ENCODE peak calls at places on chromosomes 6 and 20, in six cellular contexts. One of them, this sample, is unnamed.

GRCh38 chr20:31576751-31577150 is 28.3 kb upstream of the ID1 start:
- DNase-seq in AG09309: no peak
- DNase-seq in endodermal cell: no peak
- DNase-seq in mucosa of descending colon: no peak
- DNase-seq in right atrium auricular region: no peak
- DNase-seq in AG04450: no peak
- DNase-seq in this sample: no peak

GRCh38 chr20:60961551-60961950 is 290.5 kb upstream of the CDH4 start:
- DNase-seq in AG09309: no peak
- DNase-seq in endodermal cell: peak; percentile 17
- DNase-seq in mucosa of descending colon: no peak
- DNase-seq in right atrium auricular region: no peak
- DNase-seq in AG04450: no peak
- DNase-seq in this sample: no peak

GRCh38 chr6:15089569-15090144 is 156.2 kb upstream of the JARID2 start:
- DNase-seq in AG09309: no peak
- DNase-seq in endodermal cell: no peak
- DNase-seq in mucosa of descending colon: peak; percentile 67
- DNase-seq in right atrium auricular region: no peak
- DNase-seq in AG04450: no peak
- DNase-seq in this sample: no peak

GRCh38 chr6:842141-842540 is 149.2 kb upstream of the EXOC2 start:
- DNase-seq in AG09309: no peak
- DNase-seq in endodermal cell: no peak
- DNase-seq in mucosa of descending colon: no peak
- DNase-seq in right atrium auricular region: no peak
- DNase-seq in AG04450: no peak
- DNase-seq in this sample: no peak

GRCh38 chr6:134373282-134373922 is 55.5 kb upstream of the SGK1 start:
- DNase-seq in AG09309: peak; percentile 73
- DNase-seq in endodermal cell: no peak
- DNase-seq in mucosa of descending colon: no peak
- DNase-seq in right atrium auricular region: peak; percentile 83
- DNase-seq in AG04450: peak; percentile 63
- DNase-seq in this sample: peak; percentile 91

GRCh38 chr6:147141690-147142308 is 62.4 kb upstream of the STXBP5 start:
- DNase-seq in AG09309: no peak
- DNase-seq in endodermal cell: no peak
- DNase-seq in mucosa of descending colon: no peak
- DNase-seq in right atrium auricular region: no peak
- DNase-seq in AG04450: no peak
- DNase-seq in this sample: peak; percentile 47

GRCh38 chr20:17822039-17822438 is 122.3 kb downstream of the BANF2 start:
- DNase-seq in AG09309: peak; percentile 59
- DNase-seq in endodermal cell: no peak
- DNase-seq in mucosa of descending colon: no peak
- DNase-seq in right atrium auricular region: no peak
- DNase-seq in AG04450: peak; percentile 70
- DNase-seq in this sample: peak; percentile 78

GRCh38 chr6:63897459-63897858 is 261.9 kb downstream of the PHF3 start:
- DNase-seq in AG09309: no peak
- DNase-seq in endodermal cell: no peak
- DNase-seq in mucosa of descending colon: no peak
- DNase-seq in right atrium auricular region: no peak
- DNase-seq in AG04450: peak; percentile 48
- DNase-seq in this sample: peak; percentile 16

GRCh38 chr6:23526519-23526918 is 599.5 kb upstream of the NRSN1 start:
- DNase-seq in AG09309: no peak
- DNase-seq in endodermal cell: no peak
- DNase-seq in mucosa of descending colon: no peak
- DNase-seq in right atrium auricular region: no peak
- DNase-seq in AG04450: no peak
- DNase-seq in this sample: peak; percentile 9

GRCh38 chr20:62744761-62745160 is 36.1 kb downstream of the NTSR1 start:
- DNase-seq in AG09309: no peak
- DNase-seq in endodermal cell: no peak
- DNase-seq in mucosa of descending colon: peak; percentile 25
- DNase-seq in right atrium auricular region: no peak
- DNase-seq in AG04450: no peak
- DNase-seq in this sample: no peak

GRCh38 chr6:97653076-97653475 is 370.1 kb upstream of the MMS22L start:
- DNase-seq in AG09309: no peak
- DNase-seq in endodermal cell: no peak
- DNase-seq in mucosa of descending colon: no peak
- DNase-seq in right atrium auricular region: no peak
- DNase-seq in AG04450: no peak
- DNase-seq in this sample: no peak

GRCh38 chr6:20286968-20287565 is 74.8 kb upstream of the MBOAT1 start:
- DNase-seq in AG09309: no peak
- DNase-seq in endodermal cell: no peak
- DNase-seq in mucosa of descending colon: no peak
- DNase-seq in right atrium auricular region: no peak
- DNase-seq in AG04450: no peak
- DNase-seq in this sample: no peak

GRCh38 chr20:34473262-34473883 is 42.8 kb upstream of the DYNLRB1 start:
- DNase-seq in AG09309: peak; percentile 24
- DNase-seq in endodermal cell: peak; percentile 87
- DNase-seq in mucosa of descending colon: no peak
- DNase-seq in right atrium auricular region: no peak
- DNase-seq in AG04450: no peak
- DNase-seq in this sample: peak; percentile 35

GRCh38 chr6:150301871-150302800 is 66.7 kb upstream of the IYD start:
- DNase-seq in AG09309: no peak
- DNase-seq in endodermal cell: no peak
- DNase-seq in mucosa of descending colon: no peak
- DNase-seq in right atrium auricular region: no peak
- DNase-seq in AG04450: no peak
- DNase-seq in this sample: peak; percentile 55

GRCh38 chr20:23226612-23227265 is 123.9 kb upstream of the NXT1 start:
- DNase-seq in AG09309: no peak
- DNase-seq in endodermal cell: no peak
- DNase-seq in mucosa of descending colon: no peak
- DNase-seq in right atrium auricular region: no peak
- DNase-seq in AG04450: no peak
- DNase-seq in this sample: no peak

GRCh38 chr6:10237284-10238043 is 177.4 kb downstream of the TFAP2A start:
- DNase-seq in AG09309: no peak
- DNase-seq in endodermal cell: no peak
- DNase-seq in mucosa of descending colon: peak; percentile 47
- DNase-seq in right atrium auricular region: no peak
- DNase-seq in AG04450: no peak
- DNase-seq in this sample: no peak

GRCh38 chr6:33075568-33076405 is at the start of gene HLA-DPB1:
- DNase-seq in AG09309: peak; percentile 4
- DNase-seq in endodermal cell: no peak
- DNase-seq in mucosa of descending colon: no peak
- DNase-seq in right atrium auricular region: no peak
- DNase-seq in AG04450: no peak
- DNase-seq in this sample: no peak

GRCh38 chr6:43937236-43938177 is 167.5 kb downstream of the VEGFA start:
- DNase-seq in AG09309: no peak
- DNase-seq in endodermal cell: peak; percentile 78
- DNase-seq in mucosa of descending colon: no peak
- DNase-seq in right atrium auricular region: no peak
- DNase-seq in AG04450: no peak
- DNase-seq in this sample: no peak

GRCh38 chr6:143252961-143253360 is 192.3 kb downstream of the AIG1 start:
- DNase-seq in AG09309: no peak
- DNase-seq in endodermal cell: no peak
- DNase-seq in mucosa of descending colon: no peak
- DNase-seq in right atrium auricular region: no peak
- DNase-seq in AG04450: no peak
- DNase-seq in this sample: no peak

GRCh38 chr20:17624551-17625245 is 54.8 kb downstream of the DSTN start:
- DNase-seq in AG09309: no peak
- DNase-seq in endodermal cell: no peak
- DNase-seq in mucosa of descending colon: peak; percentile 42
- DNase-seq in right atrium auricular region: no peak
- DNase-seq in AG04450: no peak
- DNase-seq in this sample: no peak

GRCh38 chr6:121260651-121261102 is 73.6 kb downstream of the TBC1D32 start:
- DNase-seq in AG09309: no peak
- DNase-seq in endodermal cell: no peak
- DNase-seq in mucosa of descending colon: peak; percentile 42
- DNase-seq in right atrium auricular region: no peak
- DNase-seq in AG04450: no peak
- DNase-seq in this sample: peak; percentile 77

GRCh38 chr6:21873562-21873961 is 280.0 kb downstream of the SOX4 start:
- DNase-seq in AG09309: peak; percentile 88
- DNase-seq in endodermal cell: no peak
- DNase-seq in mucosa of descending colon: no peak
- DNase-seq in right atrium auricular region: peak; percentile 84
- DNase-seq in AG04450: peak; percentile 72
- DNase-seq in this sample: peak; percentile 79

GRCh38 chr6:127100510-127101140 is 17.8 kb upstream of the RSPO3 start:
- DNase-seq in AG09309: peak; percentile 11
- DNase-seq in endodermal cell: no peak
- DNase-seq in mucosa of descending colon: no peak
- DNase-seq in right atrium auricular region: no peak
- DNase-seq in AG04450: no peak
- DNase-seq in this sample: no peak

GRCh38 chr6:54980511-54981275 is 134.1 kb downstream of the FAM83B start:
- DNase-seq in AG09309: peak; percentile 84
- DNase-seq in endodermal cell: no peak
- DNase-seq in mucosa of descending colon: no peak
- DNase-seq in right atrium auricular region: no peak
- DNase-seq in AG04450: peak; percentile 58
- DNase-seq in this sample: no peak

GRCh38 chr6:108127826-108128225 is 38.0 kb upstream of the NR2E1 start:
- DNase-seq in AG09309: no peak
- DNase-seq in endodermal cell: no peak
- DNase-seq in mucosa of descending colon: no peak
- DNase-seq in right atrium auricular region: no peak
- DNase-seq in AG04450: no peak
- DNase-seq in this sample: no peak

GRCh38 chr6:80331522-80331921 is 225.1 kb downstream of the BCKDHB start:
- DNase-seq in AG09309: no peak
- DNase-seq in endodermal cell: no peak
- DNase-seq in mucosa of descending colon: no peak
- DNase-seq in right atrium auricular region: no peak
- DNase-seq in AG04450: no peak
- DNase-seq in this sample: no peak

DNA sequence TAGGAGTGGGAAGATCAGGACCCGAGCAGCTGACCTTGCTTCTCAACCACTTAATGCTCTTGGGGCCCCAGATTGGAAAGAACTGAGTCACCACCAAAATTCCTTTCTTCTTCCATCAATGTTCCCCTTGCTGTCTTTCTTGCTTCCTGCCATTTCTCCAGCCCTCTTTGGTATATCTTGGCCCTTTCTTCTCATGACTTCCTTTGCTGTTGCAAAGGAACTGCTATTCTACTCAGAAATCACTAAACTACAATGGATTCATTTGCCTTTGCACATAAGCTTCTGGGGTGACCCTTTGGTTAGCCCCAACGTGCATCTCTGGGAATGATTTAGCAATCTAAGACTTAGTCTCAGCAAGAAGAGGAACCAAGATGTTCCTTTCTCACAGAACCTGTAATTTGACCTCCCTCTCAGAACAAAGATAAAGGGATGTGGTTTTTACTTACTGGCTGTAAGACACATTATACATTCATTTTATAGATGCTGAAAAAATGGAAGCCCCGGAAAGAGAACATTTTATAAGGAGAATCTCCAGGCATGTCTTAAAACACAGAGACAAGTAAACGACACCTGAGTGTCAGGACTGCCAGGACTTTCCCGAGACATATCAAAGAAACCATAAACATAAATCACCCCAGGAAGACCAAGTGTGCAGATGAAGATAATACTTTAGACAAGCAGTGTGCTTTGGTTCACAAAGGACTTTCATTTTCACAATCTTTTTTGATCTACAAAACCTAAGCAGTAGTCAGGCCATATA is 98.9 kb upstream of the TNFAIP3 start:
- DNase-seq in AG09309: no peak
- DNase-seq in endodermal cell: no peak
- DNase-seq in mucosa of descending colon: no peak
- DNase-seq in right atrium auricular region: no peak
- DNase-seq in AG04450: no peak
- DNase-seq in this sample: peak; percentile 89
- H3K4me3 ChIP-seq in AG09309: no peak overlapping the region
- H3K4me3 ChIP-seq in endodermal cell: no peak overlapping the region
- H3K4me3 ChIP-seq in mucosa of descending colon: no peak overlapping the region
- H3K4me3 ChIP-seq in right atrium auricular region: no peak overlapping the region
- H3K4me3 ChIP-seq in AG04450: no peak overlapping the region
- H3K4me3 ChIP-seq in this sample: no peak overlapping the region

GRCh38 chr6:90402831-90403192 is 106.2 kb upstream of the BACH2 start:
- DNase-seq in AG09309: no peak
- DNase-seq in endodermal cell: no peak
- DNase-seq in mucosa of descending colon: no peak
- DNase-seq in right atrium auricular region: no peak
- DNase-seq in AG04450: no peak
- DNase-seq in this sample: no peak

GRCh38 chr6:90403489-90404381 is 107.1 kb upstream of the BACH2 start:
- DNase-seq in AG09309: no peak
- DNase-seq in endodermal cell: peak; percentile 71
- DNase-seq in mucosa of descending colon: no peak
- DNase-seq in right atrium auricular region: no peak
- DNase-seq in AG04450: peak; percentile 71
- DNase-seq in this sample: peak; percentile 78

GRCh38 chr6:90399970-90400369 is 103.3 kb upstream of the BACH2 start:
- DNase-seq in AG09309: no peak
- DNase-seq in endodermal cell: no peak
- DNase-seq in mucosa of descending colon: no peak
- DNase-seq in right atrium auricular region: no peak
- DNase-seq in AG04450: no peak
- DNase-seq in this sample: no peak

GRCh38 chr6:90397929-90398674 is 101.5 kb upstream of the BACH2 start:
- DNase-seq in AG09309: no peak
- DNase-seq in endodermal cell: peak; percentile 66
- DNase-seq in mucosa of descending colon: no peak
- DNase-seq in right atrium auricular region: no peak
- DNase-seq in AG04450: no peak
- DNase-seq in this sample: no peak

GRCh38 chr6:90401933-90402830 is 105.5 kb upstream of the BACH2 start:
- DNase-seq in AG09309: no peak
- DNase-seq in endodermal cell: no peak
- DNase-seq in mucosa of descending colon: no peak
- DNase-seq in right atrium auricular region: no peak
- DNase-seq in AG04450: no peak
- DNase-seq in this sample: no peak
- H3K4me3 ChIP-seq in AG09309: no peak overlapping the region
- H3K4me3 ChIP-seq in endodermal cell: no peak overlapping the region
- H3K4me3 ChIP-seq in mucosa of descending colon: no peak overlapping the region
- H3K4me3 ChIP-seq in right atrium auricular region: no peak overlapping the region
- H3K4me3 ChIP-seq in AG04450: no peak overlapping the region
- H3K4me3 ChIP-seq in this sample: no peak overlapping the region

GRCh38 chr6:3742426-3743344 is 8.8 kb downstream of the PXDC1 start:
- DNase-seq in AG09309: no peak
- DNase-seq in endodermal cell: peak; percentile 97
- DNase-seq in mucosa of descending colon: peak; percentile 89
- DNase-seq in right atrium auricular region: peak; percentile 91
- DNase-seq in AG04450: no peak
- DNase-seq in this sample: peak; percentile 23
- H3K4me3 ChIP-seq in AG09309: no peak overlapping the region
- H3K4me3 ChIP-seq in endodermal cell: no peak overlapping the region
- H3K4me3 ChIP-seq in mucosa of descending colon: no peak overlapping the region
- H3K4me3 ChIP-seq in right atrium auricular region: no peak overlapping the region
- H3K4me3 ChIP-seq in AG04450: no peak overlapping the region
- H3K4me3 ChIP-seq in this sample: no peak overlapping the region

GRCh38 chr6:26472549-26473245 is 14.9 kb downstream of the BTN2A1 start:
- DNase-seq in AG09309: no peak
- DNase-seq in endodermal cell: no peak
- DNase-seq in mucosa of descending colon: no peak
- DNase-seq in right atrium auricular region: no peak
- DNase-seq in AG04450: no peak
- DNase-seq in this sample: no peak
- H3K4me3 ChIP-seq in AG09309: no peak overlapping the region
- H3K4me3 ChIP-seq in endodermal cell: no peak overlapping the region
- H3K4me3 ChIP-seq in mucosa of descending colon: no peak overlapping the region
- H3K4me3 ChIP-seq in right atrium auricular region: no peak overlapping the region
- H3K4me3 ChIP-seq in AG04450: no peak overlapping the region
- H3K4me3 ChIP-seq in this sample: no peak overlapping the region